ENCODE peak calls at places on chromosomes 6 and 20, in seven cellular contexts. G is activated T-cell treated with anti-CD3 and anti-CD28 coated beads, Interleukin-2, amount 50 U/mL, for 4 hours; M is stimulated activated CD8-positive, alpha-beta memory T cell treated with anti-CD3 and anti-CD28 coated beads, Interleukin-15, amount 100 ng/mL, for 24 hours; I is A172; R is B cell; H is stimulated activated CD4-positive, alpha-beta T cell treated with anti-CD3 and anti-CD28 coated beads, Interleukin-15, amount 100 ng/mL, for 1 hour; V is left colon. J is an unnamed sample.
A peak's percentile ranks its signal among the peaks of the same experiment; 100 is the strongest.

GRCh38 chr6:4518506-4518905 is 257.7 kb upstream of the CDYL start:
- DNase-seq in I (no peak), R (no peak), M (no peak), V (no peak), G (no peak), H (no peak), J (no peak)

GRCh38 chr6:45880139-45880538 is 135.5 kb downstream of the CLIC5 start:
- DNase-seq in M (no peak), R (no peak), G (no peak), V (no peak), H (no peak), I (no peak), J (no peak)

GRCh38 chr6:60952500-60952899 is 1333.5 kb downstream of the KHDRBS2 start:
- DNase-seq in I (no peak), M (no peak), V (no peak), R (no peak), G (no peak), H (no peak), J (no peak)

GRCh38 chr20:40706977-40707582 is 18.0 kb upstream of the MAFB start:
- DNase-seq in M (no peak), H (no peak), I (no peak), R (no peak), V (no peak), G (no peak), J (no peak)

GRCh38 chr6:157946865-157947532 is 34.7 kb upstream of the SYNJ2 start:
- DNase-seq in H (no peak), I (no peak), G (no peak), M (no peak), R (no peak), V (no peak), J (no peak)

GRCh38 chr20:51220293-51220706 is 197.4 kb upstream of the KCNG1 start:
- DNase-seq in G (peak; percentile 36), H (peak; percentile 11), I (peak; percentile 7), V (peak; percentile 50), R (no peak), M (peak; percentile 53), J (peak; percentile 25)

GRCh38 chr6:12232339-12232738 is 57.8 kb upstream of the EDN1 start:
- DNase-seq in I (peak; percentile 73), G (no peak), R (no peak), H (no peak), V (no peak), M (no peak), J (no peak)

GRCh38 chr6:25834950-25835349 is 3.1 kb upstream of the SLC17A1 start:
- DNase-seq in H (no peak), M (no peak), V (no peak), R (no peak), I (no peak), G (no peak), J (no peak)

GRCh38 chr6:169746556-169746955 is 4.8 kb downstream of the DYNLT2 start:
- DNase-seq in V (no peak), M (no peak), G (no peak), R (no peak), I (no peak), H (no peak), J (no peak)

GRCh38 chr6:146881228-146882181 is 282.7 kb downstream of the ADGB start:
- DNase-seq in R (no peak), I (no peak), G (no peak), M (no peak), H (no peak), V (no peak), J (no peak)

GRCh38 chr20:45011108-45011526 is 44.8 kb downstream of the STK4 start:
- DNase-seq in G (peak; percentile 48), R (peak; percentile 54), H (no peak), M (no peak), V (peak; percentile 64), I (peak; percentile 67), J (no peak)

GRCh38 chr20:51159303-51159702 is 136.4 kb upstream of the KCNG1 start:
- DNase-seq in I (no peak), M (no peak), V (no peak), H (no peak), G (no peak), R (no peak), J (no peak)

GRCh38 chr6:149716181-149716580 is 1.7 kb downstream of the LATS1 start:
- DNase-seq in I (no peak), R (no peak), H (no peak), M (no peak), V (no peak), G (no peak), J (no peak)

GRCh38 chr20:62980970-62981369 is 25.8 kb downstream of the BHLHE23 start:
- DNase-seq in I (no peak), H (no peak), R (no peak), V (no peak), M (no peak), G (peak; percentile 23), J (no peak)

GRCh38 chr6:48765352-48765961 is 654.5 kb upstream of the PTCHD4 start:
- DNase-seq in H (no peak), R (no peak), M (no peak), I (peak; percentile 64), G (no peak), V (no peak), J (no peak)

GRCh38 chr6:166781331-166781730 is 154.3 kb upstream of the RPS6KA2 start:
- DNase-seq in I (no peak), V (no peak), G (no peak), M (no peak), H (no peak), R (no peak), J (no peak)

GRCh38 chr6:106747139-106747538 is 117.8 kb downstream of the QRSL1 start:
- DNase-seq in R (no peak), M (no peak), H (no peak), G (no peak), I (no peak), V (no peak), J (no peak)

GRCh38 chr6:6699741-6700367 is 111.3 kb downstream of the LY86 start:
- DNase-seq in V (peak; percentile 87), I (peak; percentile 67), R (no peak), H (no peak), G (no peak), M (no peak), J (no peak)

GRCh38 chr20:49982346-49983122 is at the start of gene SNAI1:
- DNase-seq in H (peak; percentile 67), I (peak; percentile 30), M (peak; percentile 46), R (peak; percentile 90), G (peak; percentile 79), V (peak; percentile 84), J (peak; percentile 75)

GRCh38 chr20:49566401-49566800 is 1.5 kb downstream of the PTGIS start:
- DNase-seq in H (no peak), V (no peak), I (no peak), G (no peak), M (no peak), R (no peak), J (no peak)

GRCh38 chr6:23396934-23397333 is 729.1 kb upstream of the NRSN1 start:
- DNase-seq in H (no peak), V (no peak), R (no peak), M (no peak), G (no peak), I (no peak), J (no peak)

GRCh38 chr6:2938004-2938631 is 33.2 kb downstream of the SERPINB6 start:
- DNase-seq in G (no peak), V (no peak), R (no peak), M (no peak), I (no peak), H (no peak), J (no peak)

GRCh38 chr20:22620342-22620741 is 36.0 kb upstream of the FOXA2 start:
- DNase-seq in I (no peak), M (no peak), R (no peak), G (no peak), V (no peak), H (no peak), J (no peak)

GRCh38 chr6:143634486-143634885 is 43.3 kb upstream of the PHACTR2 start:
- DNase-seq in I (peak; percentile 3), R (no peak), M (no peak), V (no peak), H (no peak), G (no peak), J (no peak)

GRCh38 chr20:50153153-50153499 is 397 bp downstream of the PEDS1 start:
- DNase-seq in R (no peak), H (no peak), G (no peak), V (no peak), M (no peak), I (no peak), J (no peak)

GRCh38 chr20:33441142-33441955 is 2.2 kb downstream of the SNTA1 start:
- DNase-seq in M (no peak), H (no peak), R (no peak), G (no peak), I (no peak), V (no peak), J (no peak)

GRCh38 chr6:116564921-116565872 is 6.1 kb upstream of the RWDD1 start:
- DNase-seq in H (no peak), M (no peak), V (peak; percentile 17), G (no peak), I (no peak), R (no peak), J (no peak)